ENCODE peak calls at places on chromosomes 7 and 10, in five cellular contexts. Z is fibroblast of villous mesenchyme, H is prostate gland, Q is cardiac fibroblast, J is epithelial cell of esophagus. U is an unnamed sample.

GRCh38 chr10:91424016-91424415 is 13.9 kb downstream of the HECTD2 start:
- DNase-seq in J (peak), H (no peak), Z (no peak), Q (no peak), U (no peak)

GRCh38 chr10:67327626-67328535 is 368.1 kb downstream of the CTNNA3 start:
- DNase-seq in Q (no peak), H (no peak), Z (no peak), J (no peak), U (no peak)

GRCh38 chr10:118139321-118139720 is 92.6 kb upstream of the RAB11FIP2 start:
- DNase-seq in Q (no peak), J (peak), H (no peak), Z (no peak), U (peak)

GRCh38 chr10:89283988-89284475 is 17.8 kb upstream of the IFIT2 start:
- DNase-seq in H (no peak), Q (peak), Z (peak), J (peak), U (peak)

GRCh38 chr10:21217107-21217506 is 308.4 kb downstream of the SKIDA1 start:
- DNase-seq in H (peak), Z (no peak), Q (peak), J (no peak), U (peak)

GRCh38 chr10:43108951-43109350 is 29.3 kb upstream of the CSGALNACT2 start:
- DNase-seq in Z (no peak), Q (no peak), H (no peak), J (no peak), U (no peak)

GRCh38 chr10:3008518-3009195 is 58.7 kb upstream of the PFKP start:
- DNase-seq in Q (no peak), H (no peak), Z (no peak), J (no peak), U (no peak)

GRCh38 chr7:69748530-69748929 is 150.3 kb downstream of the AUTS2 start:
- DNase-seq in H (no peak), J (no peak), Z (no peak), Q (no peak), U (no peak)

GRCh38 chr10:74871595-74872382 is 45.4 kb downstream of the KAT6B start:
- DNase-seq in Z (no peak), J (peak), H (peak), Q (no peak), U (no peak)

GRCh38 chr7:123674399-123675091 is 18.9 kb downstream of the LMOD2 start:
- DNase-seq in J (peak), Z (peak), H (peak), Q (peak), U (peak)

GRCh38 chr7:19677201-19677600 is 31.6 kb downstream of the POLR1F start:
- DNase-seq in H (no peak), Z (peak), J (no peak), Q (peak), U (peak)

GRCh38 chr10:22539579-22540160 is 174.7 kb downstream of the PIP4K2A start:
- DNase-seq in Z (no peak), Q (no peak), J (no peak), H (no peak), U (no peak)

GRCh38 chr7:31071316-31071715 is 19.2 kb downstream of the ADCYAP1R1 start:
- DNase-seq in J (no peak), H (no peak), Q (no peak), Z (no peak), U (no peak)

GRCh38 chr7:94344826-94345225 is 49.9 kb upstream of the COL1A2 start:
- DNase-seq in J (peak), H (no peak), Z (peak), Q (peak), U (peak)

GRCh38 chr7:56175784-56176183 is 59.6 kb upstream of the NUPR2 start:
- DNase-seq in J (no peak), Q (no peak), Z (no peak), H (no peak), U (peak)

GRCh38 chr10:95426482-95426881 is 134.7 kb downstream of the SORBS1 start:
- DNase-seq in Z (no peak), H (no peak), Q (no peak), J (no peak), U (no peak)

GRCh38 chr7:128197586-128197985 is 43.5 kb upstream of the LEP start:
- DNase-seq in Q (no peak), Z (no peak), H (no peak), J (no peak), U (no peak)

GRCh38 chr7:83976302-83976701 is 218.3 kb downstream of the SEMA3A start:
- DNase-seq in Z (peak), H (no peak), Q (peak), J (peak), U (peak)

GRCh38 chr7:87886875-87887274 is 10.6 kb downstream of the DBF4 start:
- DNase-seq in Q (peak), H (no peak), Z (peak), J (peak), U (peak)

GRCh38 chr7:105799677-105800076 is 76.7 kb downstream of the ATXN7L1 start:
- DNase-seq in Z (peak), H (no peak), Q (peak), J (no peak), U (no peak)

GRCh38 chr7:20402297-20403230 is 71.9 kb downstream of the ITGB8 start:
- DNase-seq in J (no peak), Q (peak), Z (no peak), H (no peak), U (peak)

GRCh38 chr7:5692845-5693278 is 88.6 kb downstream of the RNF216 start:
- DNase-seq in H (no peak), Q (peak), J (peak), Z (peak), U (peak)

GRCh38 chr7:79453558-79454324 is at the start of gene MAGI2:
- DNase-seq in H (peak), Q (peak), J (peak), Z (peak), U (peak)

GRCh38 chr10:58243269-58243668 is 24.4 kb downstream of the IPMK start:
- DNase-seq in Q (no peak), H (no peak), Z (no peak), J (no peak), U (no peak)

GRCh38 chr10:14282271-14282670 is 48.5 kb downstream of the FRMD4A start:
- DNase-seq in Z (peak), Q (no peak), J (peak), H (no peak), U (peak)

GRCh38 chr10:18607503-18607902 is 43.9 kb downstream of the NSUN6 start:
- DNase-seq in Z (peak), Q (peak), J (peak), H (no peak), U (peak)

GRCh38 chr7:106737202-106737562 is 76.2 kb upstream of the CCDC71L start:
- DNase-seq in J (peak), Z (peak), H (no peak), Q (peak), U (peak)

GRCh38 chr10:133211141-133211830 is 18.7 kb upstream of the UTF1 start:
- DNase-seq in H (no peak), Q (no peak), Z (no peak), J (no peak), U (no peak)

GRCh38 chr7:46695045-46695708 is 774.1 kb upstream of the IGFBP3 start:
- DNase-seq in Z (no peak), Q (no peak), H (no peak), J (no peak), U (peak)
- TF ChIP-seq CTCF in Z (peak), Q (peak), H (no peak), J (no peak), U (peak)

GRCh38 chr7:142487124-142487523 is 229.3 kb upstream of the PRSS58 start:
- DNase-seq in H (no peak), Z (no peak), Q (no peak), J (no peak), U (no peak)

GRCh38 chr7:142485617-142486226 is 227.9 kb upstream of the PRSS58 start:
- DNase-seq in H (no peak), Z (no peak), Q (no peak), J (peak), U (peak)

GRCh38 chr7:142481548-142481947 is 223.7 kb upstream of the PRSS58 start:
- DNase-seq in J (no peak), H (no peak), Z (no peak), Q (peak), U (peak)

GRCh38 chr7:142482899-142483658 is 225.2 kb upstream of the PRSS58 start:
- DNase-seq in J (peak), Z (peak), Q (peak), H (peak), U (peak)

GRCh38 chr7:142483659-142484317 is 225.9 kb upstream of the PRSS58 start:
- DNase-seq in H (no peak), Z (no peak), J (no peak), Q (no peak), U (no peak)
- TF ChIP-seq CTCF in H (no peak), Z (no peak), J (no peak), Q (no peak), U (no peak)

GRCh38 chr7:29639386-29639785 is 75.8 kb downstream of the PRR15 start:
- DNase-seq in Q (no peak), J (no peak), Z (no peak), H (no peak), U (no peak)

GRCh38 chr7:29637374-29637773 is 73.7 kb downstream of the PRR15 start:
- DNase-seq in H (no peak), Q (no peak), Z (no peak), J (no peak), U (no peak)

GRCh38 chr7:29639887-29640600 is 76.4 kb downstream of the PRR15 start:
- DNase-seq in Z (no peak), H (no peak), Q (no peak), J (peak), U (no peak)

GRCh38 chr7:29641651-29642050 is 78.0 kb downstream of the PRR15 start:
- DNase-seq in J (no peak), Q (no peak), Z (no peak), H (no peak), U (no peak)

GRCh38 chr7:29636009-29636351 is 72.3 kb downstream of the PRR15 start:
- DNase-seq in H (no peak), Q (no peak), Z (no peak), J (no peak), U (no peak)
- TF ChIP-seq CTCF in H (no peak), Q (no peak), Z (no peak), J (no peak), U (no peak)

GRCh38 chr10:132001238-132001977 is 19.7 kb upstream of the BNIP3 start:
- DNase-seq in H (peak), Q (peak), Z (peak), J (peak), U (peak)
- TF ChIP-seq CTCF in H (peak), Q (no peak), Z (peak), J (peak), U (peak)

GRCh38 chr10:86944031-86944419 is 13.4 kb downstream of the MMRN2 start:
- DNase-seq in Z (no peak), J (no peak), Q (no peak), H (no peak), U (no peak)

GRCh38 chr10:86944471-86944870 is 12.9 kb downstream of the MMRN2 start:
- DNase-seq in Q (no peak), Z (no peak), H (no peak), J (peak), U (peak)

GRCh38 chr10:86944907-86945306 is 12.5 kb downstream of the MMRN2 start:
- DNase-seq in Q (no peak), Z (no peak), J (no peak), H (no peak), U (no peak)

GRCh38 chr10:86946215-86947170 is 10.9 kb downstream of the MMRN2 start:
- DNase-seq in Z (no peak), Q (no peak), J (no peak), H (no peak), U (no peak)

GRCh38 chr10:86945361-86946214 is 11.8 kb downstream of the MMRN2 start:
- DNase-seq in J (peak), Z (peak), Q (no peak), H (no peak), U (no peak)
- TF ChIP-seq CTCF in J (no peak), Z (peak), Q (peak), H (no peak), U (peak)

DNA sequence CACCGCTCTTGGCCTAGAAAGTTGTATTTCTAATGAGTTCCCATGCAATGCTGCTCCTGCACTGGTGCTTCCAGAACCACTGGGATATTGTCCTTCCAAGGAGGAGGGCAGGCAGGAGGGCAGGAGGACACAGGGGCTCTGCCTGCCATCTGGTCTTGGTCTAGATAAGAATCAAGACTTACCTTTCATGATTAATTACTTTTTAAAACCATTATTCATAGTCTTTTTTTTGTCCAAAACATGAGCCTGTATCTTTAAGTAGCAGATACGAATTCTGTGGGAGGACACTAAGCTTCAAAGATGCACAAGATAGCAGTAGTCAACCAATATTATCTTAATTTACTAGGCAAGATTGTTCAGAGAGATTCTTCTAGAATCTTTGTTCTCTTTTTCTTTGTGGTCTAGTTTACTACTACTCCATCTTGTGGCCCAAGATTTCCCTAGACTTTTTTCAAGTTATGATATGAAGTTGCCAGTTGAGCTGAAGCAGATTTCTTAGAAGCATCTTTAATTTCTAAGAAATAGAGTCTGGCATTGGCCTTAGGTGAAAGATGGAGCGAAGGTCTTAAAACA is 57.6 kb downstream of the RBM33 start:
- DNase-seq in Q (peak), H (no peak), J (peak), Z (no peak), U (peak)
- TF ChIP-seq CTCF in Q (peak), H (no peak), J (no peak), Z (peak), U (no peak)

DNA sequence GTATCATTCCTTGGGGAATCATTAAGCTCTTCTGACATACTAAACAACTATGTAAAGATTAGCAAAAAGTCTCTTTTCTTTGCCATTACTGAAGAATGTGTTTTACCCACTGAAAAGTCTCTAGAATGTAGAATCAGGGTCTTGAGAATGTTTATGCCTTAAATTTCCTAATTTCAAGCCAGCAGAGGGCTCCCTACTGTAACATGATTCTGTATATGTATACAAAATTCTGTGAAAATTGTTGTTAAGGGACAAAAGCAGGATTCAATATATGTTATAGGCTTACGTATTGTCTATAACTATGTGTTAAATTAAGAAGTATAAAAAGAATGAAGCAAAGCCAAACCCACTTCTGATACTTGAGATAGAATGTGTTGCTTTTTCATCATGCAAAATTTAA is 296.9 kb upstream of the DGKB start:
- DNase-seq in Q (peak), J (peak), H (no peak), Z (no peak), U (peak)
- TF ChIP-seq CTCF in Q (peak), J (no peak), H (no peak), Z (peak), U (peak)

GRCh38 chr10:71314028-71314693 is 4.9 kb upstream of the SLC29A3 start:
- DNase-seq in Q (peak), J (peak), Z (peak), H (peak), U (peak)
- TF ChIP-seq CTCF in Q (peak), J (peak), Z (peak), H (peak), U (peak)